ENCODE peak calls at places on chromosomes 2 and 18, in eight cellular contexts. J, X, E, F, N, Q, L and I are unnamed samples.

GRCh38 chr2:1791670-1792069 is 47.4 kb upstream of the PXDN start:
- DNase-seq in J (no peak), X (no peak), E (no peak), F (no peak), N (peak), Q (no peak), L (no peak), I (no peak)

GRCh38 chr18:76479351-76480238 is 15.4 kb downstream of the ZNF516 start:
- DNase-seq in J (no peak), X (no peak), E (peak), F (no peak), N (no peak), Q (no peak), L (no peak), I (no peak)

GRCh38 chr2:96549967-96550786 is 13.6 kb downstream of the ARID5A start:
- DNase-seq in J (peak), X (no peak), E (no peak), F (peak), N (no peak), Q (peak), L (no peak), I (no peak)

GRCh38 chr18:68778280-68778875 is 19.5 kb upstream of the CCDC102B start:
- DNase-seq in J (no peak), X (no peak), E (no peak), F (no peak), N (no peak), Q (no peak), L (no peak), I (no peak)

GRCh38 chr18:7603259-7604000 is 36.3 kb downstream of the PTPRM start:
- DNase-seq in J (no peak), X (no peak), E (no peak), F (no peak), N (no peak), Q (no peak), L (no peak), I (no peak)

GRCh38 chr2:8893978-8894820 is 56.8 kb upstream of the KIDINS220 start:
- DNase-seq in J (no peak), X (no peak), E (no peak), F (no peak), N (no peak), Q (no peak), L (peak), I (peak)

GRCh38 chr2:235171511-235172130 is 219.8 kb downstream of the SH3BP4 start:
- DNase-seq in J (no peak), X (no peak), E (no peak), F (no peak), N (peak), Q (no peak), L (peak), I (peak)

GRCh38 chr2:24509840-24510239 is 18.8 kb downstream of the NCOA1 start:
- DNase-seq in J (no peak), X (no peak), E (no peak), F (no peak), N (no peak), Q (no peak), L (no peak), I (no peak)

GRCh38 chr2:237980751-237981150 is 13.9 kb downstream of the UBE2F start:
- DNase-seq in J (no peak), X (no peak), E (no peak), F (no peak), N (no peak), Q (no peak), L (no peak), I (no peak)

GRCh38 chr2:127025357-127026062 is 81.4 kb downstream of the BIN1 start:
- DNase-seq in J (peak), X (peak), E (peak), F (peak), N (peak), Q (peak), L (peak), I (peak)

GRCh38 chr2:100799701-100800100 is 20.2 kb upstream of the NPAS2 start:
- DNase-seq in J (no peak), X (no peak), E (no peak), F (no peak), N (peak), Q (no peak), L (no peak), I (no peak)

GRCh38 chr2:2456721-2457120 is 125.6 kb upstream of the MYT1L start:
- DNase-seq in J (no peak), X (no peak), E (no peak), F (no peak), N (peak), Q (no peak), L (no peak), I (no peak)

GRCh38 chr18:37920865-37921264 is 355.3 kb upstream of the CELF4 start:
- DNase-seq in J (no peak), X (no peak), E (no peak), F (no peak), N (no peak), Q (no peak), L (no peak), I (no peak)

GRCh38 chr2:128329607-128330006 is 10.9 kb upstream of the HS6ST1 start:
- DNase-seq in J (no peak), X (no peak), E (no peak), F (no peak), N (peak), Q (no peak), L (peak), I (no peak)

GRCh38 chr18:24014986-24015896 is 687 bp downstream of the TTC39C start:
- DNase-seq in J (peak), X (peak), E (peak), F (peak), N (peak), Q (peak), L (peak), I (peak)

DNA sequence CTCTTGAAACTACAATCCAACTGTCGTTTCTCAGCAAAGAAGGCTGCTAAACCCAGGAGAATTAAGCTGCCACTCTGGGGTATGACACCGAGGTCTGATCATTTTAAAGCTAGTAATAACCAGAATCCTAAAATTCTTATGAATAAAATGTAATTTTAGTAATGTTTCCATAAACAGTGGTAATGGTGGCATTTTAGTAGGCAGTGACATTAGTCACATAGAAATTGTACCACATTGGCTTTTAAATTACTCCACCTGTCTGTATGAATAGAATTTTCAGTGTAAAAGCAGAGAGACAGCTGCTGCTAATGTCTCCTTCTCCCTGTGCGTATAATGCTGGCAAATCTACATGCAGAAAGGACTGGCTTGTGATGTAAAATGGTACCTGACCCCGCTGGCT is 86.5 kb downstream of the MEIS1 start:
- DNase-seq in J (no peak), X (no peak), E (no peak), F (no peak), N (no peak), Q (peak), L (no peak), I (no peak)
- TF ChIP-seq CTCF in J (no peak), X (no peak), E (no peak), F (no peak), N (no peak), Q (no peak), L (no peak), I (no peak)

GRCh38 chr18:11653521-11653920 is 35.5 kb upstream of the GNAL start:
- DNase-seq in J (no peak), X (no peak), E (no peak), F (no peak), N (no peak), Q (no peak), L (no peak), I (no peak)

GRCh38 chr18:11655605-11655932 is 33.5 kb upstream of the GNAL start:
- DNase-seq in J (no peak), X (no peak), E (no peak), F (no peak), N (no peak), Q (no peak), L (no peak), I (no peak)

GRCh38 chr18:11651899-11652298 is 37.2 kb upstream of the GNAL start:
- DNase-seq in J (no peak), X (no peak), E (no peak), F (no peak), N (no peak), Q (no peak), L (no peak), I (no peak)

GRCh38 chr18:11654736-11655604 is 34.1 kb upstream of the GNAL start:
- DNase-seq in J (no peak), X (peak), E (peak), F (peak), N (peak), Q (peak), L (peak), I (peak)

DNA sequence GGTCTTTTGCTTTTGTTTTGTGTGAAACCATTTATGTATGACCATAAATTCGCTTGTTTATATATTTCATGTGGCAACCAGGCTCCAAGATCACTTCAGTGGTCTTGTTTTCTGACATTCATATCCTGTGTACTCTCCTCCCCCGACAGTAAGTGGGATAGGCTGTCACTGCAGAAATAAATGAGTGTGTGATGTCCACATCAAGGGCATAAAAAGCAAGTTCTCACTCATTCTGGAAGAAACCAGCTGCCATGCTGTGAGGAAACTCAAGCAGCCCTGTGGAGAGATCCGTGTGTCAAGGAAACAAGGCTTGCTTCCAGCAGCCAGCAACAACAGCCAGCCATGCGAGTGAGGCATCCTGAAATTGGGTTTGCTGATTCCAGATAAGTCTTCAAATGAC is 39.2 kb upstream of the GNAL start:
- DNase-seq in J (no peak), X (no peak), E (no peak), F (no peak), N (no peak), Q (no peak), L (no peak), I (no peak)
- H3K4me3 ChIP-seq in J (no peak), X (no peak), E (no peak), F (no peak), N (no peak), Q (no peak), L (no peak), I (no peak)

GRCh38 chr2:190382851-190383250 is 25.3 kb upstream of the MFSD6 start:
- DNase-seq in J (no peak), X (no peak), E (no peak), F (peak), N (peak), Q (peak), L (peak), I (peak)
- TF ChIP-seq CTCF in J (peak), X (peak), E (peak), F (peak), N (peak), Q (peak), L (peak), I (peak)

DNA sequence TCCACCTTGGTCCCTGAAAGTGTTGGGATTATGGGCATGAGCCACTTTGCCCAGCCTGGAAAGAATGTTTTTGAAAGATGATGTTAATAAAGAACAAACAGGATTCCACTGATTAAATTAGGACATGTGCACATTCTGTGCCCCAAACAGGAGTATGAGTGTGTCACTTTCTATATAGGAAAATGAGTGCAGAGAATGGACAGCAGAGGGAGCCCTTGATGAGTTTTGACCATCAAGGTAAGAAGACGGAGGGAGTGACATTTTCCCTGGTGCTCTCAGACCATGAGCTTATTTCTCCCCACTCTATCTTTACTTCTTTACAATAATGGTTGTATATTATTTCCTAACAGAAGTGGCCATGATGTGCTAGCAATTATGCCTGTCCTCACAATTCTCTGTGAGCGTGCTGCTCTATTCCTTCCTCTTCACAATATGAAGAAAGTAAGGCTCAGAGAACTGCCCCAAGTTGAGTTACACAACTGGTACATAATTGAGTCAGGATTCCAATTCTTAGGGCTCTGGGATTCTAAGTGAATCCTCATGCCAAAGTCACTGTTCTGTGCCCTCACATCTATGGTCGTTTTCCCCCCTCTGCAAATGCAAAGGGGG is 20.6 kb downstream of the RPL37A start:
- DNase-seq in J (peak), X (no peak), E (peak), F (peak), N (peak), Q (peak), L (peak), I (peak)
- H3K4me3 ChIP-seq in J (no peak), X (no peak), E (no peak), F (no peak), N (no peak), Q (no peak), L (no peak), I (no peak)

GRCh38 chr2:199956062-199956380 is 639 bp downstream of the MAIP1 start:
- DNase-seq in J (no peak), X (no peak), E (no peak), F (no peak), N (no peak), Q (no peak), L (no peak), I (no peak)

GRCh38 chr2:199955007-199955338 is 318 bp downstream of the TYW5 start:
- DNase-seq in J (no peak), X (no peak), E (no peak), F (no peak), N (no peak), Q (no peak), L (no peak), I (no peak)

GRCh38 chr2:199958014-199958413 is 2.6 kb downstream of the MAIP1 start:
- DNase-seq in J (no peak), X (no peak), E (no peak), F (no peak), N (no peak), Q (no peak), L (no peak), I (no peak)

GRCh38 chr2:199951023-199951422 is 4.3 kb downstream of the TYW5 start:
- DNase-seq in J (no peak), X (no peak), E (no peak), F (no peak), N (no peak), Q (no peak), L (no peak), I (no peak)

DNA sequence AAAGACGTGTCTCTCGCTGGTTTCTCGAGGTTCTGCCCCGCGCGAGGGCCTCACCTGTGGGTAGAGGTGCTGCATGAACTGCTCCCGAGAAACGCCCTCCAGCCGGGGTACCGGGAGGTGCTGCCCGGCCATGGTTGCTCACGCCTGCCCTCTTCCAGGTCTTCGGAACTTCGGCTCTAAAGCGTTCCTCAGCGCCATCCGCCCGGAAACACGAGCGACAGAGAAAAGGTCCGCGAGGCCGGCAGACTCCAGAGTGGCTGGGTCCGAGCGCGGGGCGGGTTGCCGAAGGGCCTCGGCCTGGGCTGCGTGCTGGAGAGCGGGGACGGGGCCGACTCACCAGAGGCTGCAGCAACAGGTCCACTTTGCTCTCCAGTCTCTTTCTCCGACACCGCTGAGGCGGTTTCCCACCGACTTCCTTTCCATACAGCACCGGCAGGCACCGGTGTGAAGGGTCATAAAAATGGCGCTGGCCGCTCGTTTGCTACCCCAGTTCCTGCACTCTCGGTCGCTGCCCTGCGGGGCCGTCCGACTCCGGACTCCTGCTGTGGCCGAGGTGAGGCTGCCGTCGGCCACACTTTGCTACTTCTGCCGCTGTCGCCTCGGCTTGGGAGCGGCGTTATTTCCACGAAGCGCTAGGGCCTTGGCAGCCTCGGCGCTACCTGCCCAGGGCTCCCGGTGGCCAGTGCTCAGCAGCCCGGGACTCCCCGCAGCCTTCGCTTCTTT is at the start of the genes MAIP1 and TYW5:
- DNase-seq in J (peak), X (peak), E (peak), F (peak), N (peak), Q (peak), L (peak), I (peak)
- TF ChIP-seq CTCF in J (peak), X (no peak), E (no peak), F (no peak), N (peak), Q (peak), L (peak), I (peak)

DNA sequence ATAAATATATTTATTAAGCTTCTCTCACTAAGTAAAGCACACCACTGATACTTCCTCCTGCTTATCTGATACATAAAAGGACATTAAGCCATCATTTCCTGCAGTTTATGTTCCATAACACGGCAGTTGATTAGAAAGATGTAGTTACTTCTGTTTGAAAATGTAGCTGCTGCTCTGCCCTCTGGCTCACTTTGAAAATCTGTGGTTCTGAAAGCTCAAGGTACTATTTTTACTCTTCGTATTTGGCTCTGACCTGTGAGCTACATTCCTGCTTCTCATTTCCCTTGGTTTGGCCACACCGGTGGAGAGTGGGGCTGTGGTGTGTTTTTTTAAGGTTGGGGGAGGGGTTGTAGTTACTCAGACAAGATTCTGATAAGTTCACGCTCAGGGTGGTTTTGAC is 12.8 kb upstream of the TTN start:
- DNase-seq in J (no peak), X (no peak), E (no peak), F (no peak), N (no peak), Q (no peak), L (no peak), I (peak)
- H3K4me3 ChIP-seq in J (no peak), X (no peak), E (no peak), F (no peak), N (no peak), Q (no peak), L (peak), I (no peak)

DNA sequence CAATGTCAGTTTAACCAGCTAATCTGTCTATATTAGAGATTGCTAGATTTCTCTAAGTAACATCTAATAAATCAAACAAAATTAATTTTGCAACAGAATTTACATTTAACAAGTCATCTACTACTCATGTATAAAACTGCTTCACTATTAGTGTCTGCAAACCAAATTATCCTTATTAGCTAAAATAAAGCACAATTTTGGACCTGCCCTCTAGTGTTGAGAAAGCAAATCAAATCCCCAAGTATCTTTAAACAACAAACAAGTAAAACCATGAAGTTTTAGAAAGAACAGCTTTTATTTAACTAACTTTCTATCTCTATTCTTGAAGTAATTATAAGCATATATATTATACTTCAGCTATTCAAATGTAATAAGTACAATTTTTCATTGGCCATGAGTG is 113.1 kb upstream of the SP3 start:
- DNase-seq in J (no peak), X (no peak), E (no peak), F (no peak), N (peak), Q (no peak), L (peak), I (peak)
- TF ChIP-seq CTCF in J (no peak), X (peak), E (peak), F (no peak), N (peak), Q (peak), L (peak), I (peak)